ENCODE peak calls at places on chromosomes 4 and X, in six cellular contexts. Z, C, U, R, M and A are unnamed samples.

GRCh38 chr4:13544556-13545393 is 467 bp upstream of the NKX3-2 start:
- DNase-seq in R (peak; percentile 91), Z (peak; percentile 77), M (peak; percentile 97), U (peak; percentile 97), C (peak; percentile 64), A (peak; percentile 91)

GRCh38 chrX:109783712-109784109 is 50.7 kb upstream of the ACSL4 start:
- DNase-seq in R (no peak), M (no peak), C (no peak), Z (no peak), U (no peak), A (no peak)

GRCh38 chr4:142314183-142314582 is 531.9 kb downstream of the INPP4B start:
- DNase-seq in Z (no peak), R (no peak), M (no peak), C (no peak), U (no peak), A (no peak)

GRCh38 chrX:14616301-14616700 is 87.0 kb downstream of the GLRA2 start:
- DNase-seq in Z (no peak), R (no peak), M (no peak), U (no peak), C (peak; percentile 38), A (peak; percentile 8)

GRCh38 chrX:130878350-130879341 is 24.4 kb downstream of the ENOX2 start:
- DNase-seq in R (no peak), Z (no peak), U (no peak), M (no peak), C (peak; percentile 85), A (peak; percentile 70)

GRCh38 chrX:41530082-41530481 is 82.9 kb downstream of the NYX start:
- DNase-seq in U (no peak), Z (no peak), C (no peak), M (no peak), R (no peak), A (no peak)

GRCh38 chrX:1242901-1243402 is 25.7 kb upstream of the CSF2RA start:
- DNase-seq in C (no peak), R (no peak), Z (no peak), M (peak; percentile 95), U (peak; percentile 43), A (no peak)

GRCh38 chrX:7100022-7100421 is 47.5 kb upstream of the STS start:
- DNase-seq in U (peak; percentile 39), Z (no peak), C (no peak), M (peak; percentile 43), R (no peak), A (no peak)

GRCh38 chrX:76253432-76253831 is 80.6 kb downstream of the PBDC1 start:
- DNase-seq in C (peak; percentile 56), M (peak; percentile 68), R (no peak), U (peak; percentile 38), Z (peak; percentile 23), A (peak; percentile 58)

GRCh38 chr4:72094054-72094780 is 62.4 kb downstream of the NPFFR2 start:
- DNase-seq in Z (no peak), R (no peak), C (no peak), M (peak; percentile 18), U (no peak), A (no peak)

GRCh38 chrX:94612140-94612539 is 938.1 kb downstream of the FAM133A start:
- DNase-seq in M (no peak), R (no peak), U (no peak), C (no peak), Z (no peak), A (no peak)

GRCh38 chr4:18756661-18757060 is 735.1 kb upstream of the LCORL start:
- DNase-seq in M (no peak), C (no peak), U (no peak), R (no peak), Z (no peak), A (no peak)
- H2BK15ac ChIP-seq in M (no peak overlapping the region), C (no peak overlapping the region), U (no peak overlapping the region), R (no peak overlapping the region), Z (no peak overlapping the region), A (no peak overlapping the region)

GRCh38 chr4:8295471-8295870 is 25.9 kb downstream of the HTRA3 start:
- DNase-seq in C (no peak), U (no peak), Z (no peak), M (no peak), R (no peak), A (no peak)
- H2BK15ac ChIP-seq in C (no peak overlapping the region), U (no peak overlapping the region), Z (no peak overlapping the region), M (no peak overlapping the region), R (no peak overlapping the region), A (no peak overlapping the region)

GRCh38 chr4:98345838-98346237 is 84.7 kb downstream of the RAP1GDS1 start:
- DNase-seq in U (no peak), C (no peak), Z (no peak), M (no peak), R (no peak), A (no peak)
- H2BK15ac ChIP-seq in U (no peak overlapping the region), C (no peak overlapping the region), Z (no peak overlapping the region), M (no peak overlapping the region), R (no peak overlapping the region), A (no peak overlapping the region)

DNA sequence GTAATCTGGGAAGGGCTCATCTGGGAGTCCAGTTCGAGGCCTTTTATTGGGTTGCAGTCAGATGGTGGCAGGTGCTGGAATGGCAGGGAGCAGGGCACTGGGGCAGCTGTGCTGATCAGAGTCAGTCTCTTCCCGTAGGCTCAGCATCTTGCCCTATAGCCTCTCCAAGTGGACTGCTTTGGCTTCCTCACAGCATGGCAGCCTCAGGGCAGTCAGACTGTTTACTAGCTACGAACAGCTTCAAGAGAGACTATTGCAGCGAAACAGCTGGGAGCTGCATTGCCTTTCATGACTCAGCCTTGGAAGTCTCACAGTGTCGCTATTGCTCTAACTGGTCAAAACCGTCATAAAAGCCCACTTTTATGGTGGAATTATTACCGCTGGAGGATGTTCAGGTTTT is 26.8 kb upstream of the DUSP21 start:
- DNase-seq in U (no peak), C (no peak), R (no peak), Z (no peak), M (peak; percentile 2), A (no peak)
- H2BK15ac ChIP-seq in U (no peak overlapping the region), C (no peak overlapping the region), R (no peak overlapping the region), Z (no peak overlapping the region), M (no peak overlapping the region), A (no peak overlapping the region)

DNA sequence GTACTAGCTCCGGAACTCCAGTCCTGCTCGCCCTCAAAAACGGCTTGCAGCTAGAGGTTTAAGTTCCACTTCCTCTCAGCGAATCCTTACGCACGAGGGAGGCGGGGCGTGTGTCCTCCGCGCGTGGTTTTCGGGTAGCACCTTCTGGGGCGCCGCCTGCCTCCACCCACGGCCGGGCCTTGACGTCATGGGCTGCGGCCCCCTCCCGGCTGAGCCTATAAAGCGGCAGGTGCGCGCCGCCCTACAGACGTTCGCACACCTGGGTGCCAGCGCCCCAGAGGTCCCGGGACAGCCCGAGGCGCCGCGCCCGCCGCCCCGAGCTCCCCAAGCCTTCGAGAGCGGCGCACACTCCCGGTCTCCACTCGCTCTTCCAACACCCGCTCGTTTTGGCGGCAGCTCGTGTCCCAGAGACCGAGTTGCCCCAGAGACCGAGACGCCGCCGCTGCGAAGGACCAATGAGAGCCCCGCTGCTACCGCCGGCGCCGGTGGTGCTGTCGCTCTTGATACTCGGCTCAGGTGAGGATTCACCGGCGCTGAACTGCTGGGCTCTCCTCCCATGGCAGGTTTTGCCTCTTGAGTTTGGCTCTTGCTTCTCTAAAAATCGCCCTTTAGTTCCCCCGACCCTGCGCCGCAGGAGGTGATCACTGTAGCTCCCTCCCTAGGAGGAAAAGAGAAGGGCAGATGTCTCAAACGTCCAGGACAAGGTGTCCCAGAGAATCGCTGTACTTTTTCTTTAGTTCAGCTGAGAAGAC is at the start of gene AREG:
- DNase-seq in Z (peak; percentile 45), U (peak; percentile 85), M (peak; percentile 75), C (peak; percentile 41), R (peak; percentile 44), A (peak; percentile 75)
- H2BK15ac ChIP-seq in Z (peak within 1 kb of the TSS; percentile 37), U (no peak within 1 kb of the TSS), M (no peak within 1 kb of the TSS), C (no peak within 1 kb of the TSS), R (no peak within 1 kb of the TSS), A (no peak within 1 kb of the TSS)

GRCh38 chr4:38950734-38951133 is 81.5 kb downstream of the TMEM156 start:
- DNase-seq in C (peak; percentile 65), U (no peak), M (no peak), Z (no peak), R (no peak), A (no peak)
- H2BK15ac ChIP-seq in C (peak overlapping the region; percentile 96), U (no peak overlapping the region), M (no peak overlapping the region), Z (no peak overlapping the region), R (no peak overlapping the region), A (no peak overlapping the region)

DNA sequence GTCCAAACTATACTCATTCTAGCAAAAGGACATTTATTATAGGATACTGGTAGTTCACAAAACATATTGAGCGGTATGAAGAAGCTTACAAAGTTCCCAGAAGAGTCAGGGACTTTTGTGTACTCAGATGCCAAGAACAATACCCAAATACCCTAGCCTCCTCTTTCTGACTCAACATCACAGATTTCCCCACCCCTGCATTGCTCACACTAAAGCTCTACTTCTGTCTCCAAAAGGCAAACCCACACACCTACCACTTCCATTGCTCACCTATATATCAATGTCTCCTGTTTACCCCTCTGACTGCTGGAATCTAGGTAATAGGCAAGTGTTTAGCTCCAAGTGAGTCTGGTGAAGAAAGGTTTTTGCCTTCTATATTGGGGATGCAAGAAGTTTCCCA is 100.7 kb upstream of the HCCS start:
- DNase-seq in M (no peak), Z (no peak), R (no peak), C (peak; percentile 13), U (no peak), A (no peak)
- H2BK15ac ChIP-seq in M (no peak overlapping the region), Z (no peak overlapping the region), R (no peak overlapping the region), C (no peak overlapping the region), U (no peak overlapping the region), A (no peak overlapping the region)

GRCh38 chr4:123867910-123868587 is 471.5 kb downstream of the SPRY1 start:
- DNase-seq in R (no peak), C (no peak), U (no peak), Z (no peak), M (no peak), A (no peak)

GRCh38 chr4:123866796-123867195 is 470.2 kb downstream of the SPRY1 start:
- DNase-seq in U (no peak), M (no peak), Z (no peak), C (peak; percentile 11), R (no peak), A (no peak)

GRCh38 chr4:123869517-123870282 is 473.1 kb downstream of the SPRY1 start:
- DNase-seq in U (no peak), R (no peak), Z (no peak), M (no peak), C (no peak), A (no peak)

GRCh38 chr4:123871351-123871750 is 474.8 kb downstream of the SPRY1 start:
- DNase-seq in M (peak; percentile 5), U (no peak), Z (no peak), C (no peak), R (no peak), A (no peak)

GRCh38 chr4:123870283-123870876 is 473.8 kb downstream of the SPRY1 start:
- DNase-seq in U (no peak), Z (no peak), C (no peak), R (no peak), M (peak; percentile 27), A (no peak)
- H2BK15ac ChIP-seq in U (no peak overlapping the region), Z (no peak overlapping the region), C (no peak overlapping the region), R (no peak overlapping the region), M (no peak overlapping the region), A (no peak overlapping the region)

GRCh38 chr4:141134051-141134450 is 782 bp upstream of the RNF150 start:
- DNase-seq in Z (no peak), C (peak; percentile 61), M (no peak), R (no peak), U (no peak), A (peak; percentile 48)
- H2BK15ac ChIP-seq in Z (no peak overlapping the region), C (no peak overlapping the region), M (no peak overlapping the region), R (no peak overlapping the region), U (no peak overlapping the region), A (no peak overlapping the region)